ENCODE peak calls at places on chromosome 2, in five cellular contexts. E is activated T-helper 1 cell treated with Interleukin-2 at 50 U/mL for 16 hours, H is lower leg skin, Z is posterior cingulate gyrus, Q is cerebellar cortex. B is an unnamed sample.

GRCh38 chr2:211281430-211282073 is 725.2 kb downstream of the CPS1 start:
- DNase-seq in E (no peak), H (no peak), Z (no peak), Q (no peak), B (no peak)

GRCh38 chr2:234494361-234495075 is 2.4 kb downstream of the ARL4C start:
- DNase-seq in E (no peak), H (peak; percentile 71), Z (no peak), Q (peak; percentile 73), B (no peak)

GRCh38 chr2:46669016-46669415 is 189.7 kb downstream of the TMEM247 start:
- DNase-seq in E (no peak), H (no peak), Z (no peak), Q (peak; percentile 30), B (no peak)

GRCh38 chr2:238098854-238099708 is 1.1 kb upstream of the ESPNL start:
- DNase-seq in E (no peak), H (peak; percentile 81), Z (no peak), Q (peak; percentile 29), B (no peak)

GRCh38 chr2:26848336-26849055 is 564 bp downstream of the DPYSL5 start:
- DNase-seq in E (no peak), H (peak; percentile 81), Z (peak; percentile 13), Q (peak; percentile 19), B (peak; percentile 14)

GRCh38 chr2:149002378-149002890 is 36.1 kb upstream of the LYPD6B start:
- DNase-seq in E (no peak), H (no peak), Z (no peak), Q (no peak), B (no peak)

GRCh38 chr2:7392076-7392787 is 475.0 kb downstream of the RNF144A start:
- DNase-seq in E (no peak), H (no peak), Z (no peak), Q (no peak), B (no peak)

GRCh38 chr2:151040036-151040435 is 221.6 kb downstream of the RBM43 start:
- DNase-seq in E (no peak), H (no peak), Z (no peak), Q (no peak), B (no peak)

GRCh38 chr2:100733344-100734187 is 86.4 kb upstream of the NPAS2 start:
- DNase-seq in E (no peak), H (peak; percentile 91), Z (no peak), Q (no peak), B (no peak)

GRCh38 chr2:160471950-160472349 is 21.7 kb downstream of the RBMS1 start:
- DNase-seq in E (no peak), H (no peak), Z (no peak), Q (no peak), B (no peak)

GRCh38 chr2:62292190-62292589 is 96.3 kb downstream of the B3GNT2 start:
- DNase-seq in E (no peak), H (no peak), Z (no peak), Q (peak; percentile 44), B (no peak)

GRCh38 chr2:72678036-72678435 is 147.8 kb downstream of the EXOC6B start:
- DNase-seq in E (no peak), H (no peak), Z (no peak), Q (no peak), B (no peak)